ENCODE peak calls at places on chromosomes 6 and 20, in five cellular contexts. S is GM04504, C is AG10803, A is H4, U is HFFc6. Q is an unnamed sample.
A peak's percentile ranks its signal among the peaks of the same experiment; 100 is the strongest.

GRCh38 chr6:3001773-3002293 is 2.1 kb downstream of the NQO2 start:
- DNase-seq in U (peak; percentile 87), S (peak; percentile 72), C (peak; percentile 88), A (peak; percentile 95), Q (peak; percentile 81)

GRCh38 chr6:138931660-138932059 is 56.4 kb downstream of the REPS1 start:
- DNase-seq in A (no peak), U (no peak), C (no peak), S (no peak), Q (no peak)

GRCh38 chr6:26593278-26594127 is 3.2 kb upstream of the ABT1 start:
- DNase-seq in U (no peak), C (no peak), A (no peak), S (no peak), Q (no peak)

GRCh38 chr6:142378138-142378875 is 76.5 kb downstream of the ADGRG6 start:
- DNase-seq in A (peak; percentile 61), C (peak; percentile 88), S (peak; percentile 79), U (peak; percentile 33), Q (peak; percentile 56)

GRCh38 chr6:132235596-132236280 is 165.5 kb downstream of the MOXD1 start:
- DNase-seq in S (no peak), A (no peak), U (peak; percentile 11), C (peak; percentile 75), Q (peak; percentile 44)

GRCh38 chr6:169725270-169726048 is 1.2 kb upstream of the PHF10 start:
- DNase-seq in C (peak; percentile 47), A (no peak), S (no peak), U (peak; percentile 76), Q (no peak)

GRCh38 chr6:38776515-38776914 is 61.4 kb downstream of the DNAH8 start:
- DNase-seq in U (peak; percentile 44), A (no peak), C (peak; percentile 4), S (no peak), Q (peak; percentile 15)

GRCh38 chr6:124881898-124882579 is 80.2 kb upstream of the RNF217 start:
- DNase-seq in U (peak; percentile 39), S (peak; percentile 24), A (peak; percentile 9), C (peak; percentile 79), Q (no peak)

GRCh38 chr20:61937963-61938838 is 127.5 kb downstream of the TAF4 start:
- DNase-seq in U (no peak), A (no peak), S (no peak), C (no peak), Q (no peak)

GRCh38 chr6:135319819-135320218 is 138.7 kb downstream of the MYB start:
- DNase-seq in C (no peak), A (no peak), S (no peak), U (peak; percentile 11), Q (no peak)

GRCh38 chr6:26184492-26184891 is 97.3 kb downstream of the HFE start:
- DNase-seq in U (no peak), A (no peak), S (no peak), C (no peak), Q (no peak)

GRCh38 chr6:659716-660581 is 3.0 kb upstream of the HUS1B start:
- DNase-seq in S (no peak), A (peak; percentile 31), U (no peak), C (no peak), Q (no peak)

GRCh38 chr6:33170176-33171095 is 21.8 kb downstream of the COL11A2 start:
- DNase-seq in C (no peak), U (no peak), A (no peak), S (no peak), Q (no peak)

GRCh38 chr6:56642366-56643261 is at the start of gene DST:
- DNase-seq in U (peak; percentile 92), S (peak; percentile 90), C (peak; percentile 96), A (peak; percentile 47), Q (peak; percentile 26)

GRCh38 chr6:35698858-35699257 is 10.1 kb upstream of the FKBP5 start:
- DNase-seq in A (no peak), S (no peak), C (no peak), U (no peak), Q (no peak)